ENCODE peak calls at places on chromosomes 7 and 10, in seven cellular contexts. X, K, R, A, I, P and L are unnamed samples.

GRCh38 chr7:64223366-64223765 is 4.9 kb upstream of the ZNF679 start:
- DNase-seq in K (no peak), A (no peak), R (no peak), P (no peak), I (no peak), X (no peak), L (no peak)

GRCh38 chr10:109665321-109665720 is 258.0 kb downstream of the XPNPEP1 start:
- DNase-seq in A (no peak), I (no peak), K (no peak), P (no peak), R (no peak), X (no peak), L (no peak)

GRCh38 chr7:86058649-86059048 is 585.1 kb upstream of the GRM3 start:
- DNase-seq in A (peak), I (no peak), X (no peak), R (no peak), K (no peak), P (no peak), L (no peak)

GRCh38 chr10:133086247-133086646 is 1.5 kb upstream of the ADGRA1 start:
- DNase-seq in P (no peak), X (no peak), I (no peak), A (no peak), K (no peak), R (no peak), L (no peak)

GRCh38 chr10:107481881-107482280 is 317.4 kb upstream of the SORCS1 start:
- DNase-seq in P (no peak), A (no peak), I (no peak), X (no peak), K (no peak), R (no peak), L (no peak)

GRCh38 chr10:72186213-72186612 is 29.6 kb upstream of the ANAPC16 start:
- DNase-seq in I (no peak), R (no peak), A (no peak), P (no peak), K (no peak), X (peak), L (no peak)

GRCh38 chr7:95547356-95547755 is 49.0 kb downstream of the PDK4 start:
- DNase-seq in X (no peak), P (peak), I (no peak), K (no peak), A (no peak), R (no peak), L (no peak)

GRCh38 chr7:618539-619355 is 99.1 kb upstream of the PDGFA start:
- DNase-seq in K (no peak), I (peak), X (no peak), A (peak), P (no peak), R (no peak), L (no peak)

GRCh38 chr7:84191261-84191660 is 3.3 kb downstream of the SEMA3A start:
- DNase-seq in I (no peak), P (peak), R (no peak), A (no peak), X (peak), K (no peak), L (no peak)

GRCh38 chr7:83439021-83439420 is 209.9 kb downstream of the SEMA3E start:
- DNase-seq in P (no peak), X (no peak), K (no peak), I (no peak), A (no peak), R (no peak), L (no peak)

GRCh38 chr10:73866621-73867020 is 7.7 kb downstream of the CAMK2G start:
- DNase-seq in P (no peak), A (no peak), K (no peak), X (no peak), R (no peak), I (no peak), L (no peak)

GRCh38 chr10:27741173-27742091 is 4.2 kb downstream of the MKX start:
- DNase-seq in I (no peak), X (no peak), K (no peak), A (peak), R (no peak), P (no peak), L (no peak)

GRCh38 chr7:47193003-47193402 is 388.9 kb downstream of the TNS3 start:
- DNase-seq in X (no peak), K (no peak), I (no peak), P (no peak), R (no peak), A (no peak), L (no peak)

GRCh38 chr7:97845622-97846203 is 26.5 kb downstream of the ASNS start:
- DNase-seq in X (peak), A (no peak), K (no peak), R (peak), P (peak), I (peak), L (no peak)

GRCh38 chr10:25142465-25142864 is 32.3 kb upstream of the GPR158 start:
- DNase-seq in A (no peak), P (no peak), R (no peak), K (no peak), I (no peak), X (peak), L (no peak)

GRCh38 chr10:21278491-21279216 is 246.8 kb downstream of the SKIDA1 start:
- DNase-seq in R (peak), X (peak), I (peak), K (no peak), P (peak), A (peak), L (peak)

GRCh38 chr7:77439572-77439971 is 23.4 kb upstream of the GSAP start:
- DNase-seq in P (peak), I (no peak), A (no peak), R (no peak), K (no peak), X (peak), L (no peak)

GRCh38 chr10:101827919-101828600 is 9.8 kb upstream of the OGA start:
- DNase-seq in I (no peak), P (no peak), R (no peak), A (peak), X (no peak), K (no peak), L (no peak)

GRCh38 chr7:95331004-95331337 is 6.6 kb upstream of the PON1 start:
- DNase-seq in I (no peak), A (no peak), X (no peak), R (no peak), K (no peak), P (no peak), L (no peak)

GRCh38 chr10:97801449-97801848 is 29.6 kb upstream of the SFRP5 start:
- DNase-seq in P (no peak), R (no peak), X (no peak), K (no peak), I (no peak), A (no peak), L (no peak)

GRCh38 chr10:62541811-62542210 is 167.6 kb downstream of the ZNF365 start:
- DNase-seq in P (no peak), R (no peak), A (no peak), K (no peak), X (no peak), I (no peak), L (no peak)

GRCh38 chr7:24652551-24652950 is 79.3 kb downstream of the PALS2 start:
- DNase-seq in P (no peak), R (no peak), X (peak), K (no peak), A (no peak), I (no peak), L (no peak)

GRCh38 chr10:77582710-77583115 is 54.9 kb downstream of the KCNMA1 start:
- DNase-seq in A (no peak), R (no peak), I (peak), P (peak), X (peak), K (peak), L (no peak)

GRCh38 chr10:126336786-126337185 is 51.5 kb downstream of the ADAM12 start:
- DNase-seq in R (no peak), P (no peak), A (no peak), I (no peak), K (no peak), X (peak), L (no peak)